ENCODE peak calls at places on chromosomes 5 and 9, in nine cellular contexts. A, W, H, D, O, R, U, Y and Q are unnamed samples.

GRCh38 chr5:180790020-180790419 is 12.6 kb downstream of the MGAT1 start:
- DNase-seq in A (no peak), W (no peak), H (no peak), D (no peak), O (no peak), R (no peak), U (no peak), Y (no peak), Q (no peak)

GRCh38 chr5:161105563-161105962 is 253.6 kb upstream of the ATP10B start:
- DNase-seq in A (no peak), W (no peak), H (no peak), D (no peak), O (no peak), R (no peak), U (no peak), Y (no peak), Q (peak; percentile 16)

GRCh38 chr5:63164339-63164738 is 585.7 kb downstream of the LRRC70 start:
- DNase-seq in A (no peak), W (no peak), H (no peak), D (no peak), O (no peak), R (no peak), U (no peak), Y (no peak), Q (no peak)

GRCh38 chr5:169641253-169641652 is 4.2 kb downstream of the DOCK2 start:
- DNase-seq in A (no peak), W (no peak), H (no peak), D (no peak), O (no peak), R (peak; percentile 59), U (no peak), Y (no peak), Q (no peak)

GRCh38 chr5:143376911-143377838 is 26.3 kb downstream of the NR3C1 start:
- DNase-seq in A (peak; percentile 40), W (no peak), H (no peak), D (peak; percentile 62), O (no peak), R (peak; percentile 77), U (no peak), Y (peak; percentile 12), Q (no peak)

GRCh38 chr9:134057751-134058701 is 9.8 kb downstream of the BRD3 start:
- DNase-seq in A (no peak), W (no peak), H (no peak), D (no peak), O (no peak), R (no peak), U (no peak), Y (no peak), Q (no peak)

GRCh38 chr5:138491669-138492551 is 26.6 kb downstream of the EGR1 start:
- DNase-seq in A (peak; percentile 74), W (peak; percentile 81), H (peak; percentile 83), D (peak; percentile 85), O (peak; percentile 89), R (peak; percentile 87), U (peak; percentile 86), Y (peak; percentile 90), Q (no peak)

GRCh38 chr5:8327016-8327415 is 458.1 kb downstream of the MTRR start:
- DNase-seq in A (no peak), W (no peak), H (no peak), D (no peak), O (no peak), R (no peak), U (no peak), Y (no peak), Q (no peak)

GRCh38 chr5:142322747-142323479 is 1.9 kb downstream of the SPRY4 start:
- DNase-seq in A (no peak), W (no peak), H (no peak), D (no peak), O (no peak), R (peak; percentile 22), U (no peak), Y (peak; percentile 34), Q (no peak)

GRCh38 chr9:137041134-137041533 is 4.8 kb downstream of the NPDC1 start:
- DNase-seq in A (no peak), W (no peak), H (no peak), D (no peak), O (no peak), R (no peak), U (no peak), Y (no peak), Q (no peak)

GRCh38 chr9:69655065-69655464 is 17.1 kb downstream of the APBA1 start:
- DNase-seq in A (no peak), W (no peak), H (no peak), D (no peak), O (no peak), R (no peak), U (no peak), Y (no peak), Q (no peak)

GRCh38 chr5:115306011-115306530 is 9.6 kb upstream of the CCDC112 start:
- DNase-seq in A (no peak), W (no peak), H (no peak), D (no peak), O (no peak), R (no peak), U (no peak), Y (peak; percentile 72), Q (no peak)

GRCh38 chr5:9545959-9546851 is at the start of gene SEMA5A:
- DNase-seq in A (peak; percentile 65), W (no peak), H (no peak), D (peak; percentile 62), O (peak; percentile 6), R (peak; percentile 74), U (peak; percentile 30), Y (no peak), Q (no peak)

GRCh38 chr5:141476132-141476909 is 555 bp downstream of the PCDHGC3 start:
- DNase-seq in A (peak; percentile 76), W (no peak), H (no peak), D (peak; percentile 60), O (no peak), R (peak; percentile 79), U (peak; percentile 45), Y (peak; percentile 55), Q (peak; percentile 34)